ENCODE peak calls at places on chromosomes 13 and 19, in ten cellular contexts. One of them, this sample, is unnamed.

GRCh38 chr13:23433171-23434153 is at the start of gene SACS:
- DNase-seq in stimulated activated naive B cell treated with anti-CD40 and anti-IgM and Interleukin-4, amounts not matched to agents 10 μg/mL and 1 μg/mL and 100 μg/mL, for 72 hours: no peak
- DNase-seq in WTC11: peak; percentile 82
- DNase-seq in fibroblast of mammary gland: peak; percentile 19
- DNase-seq in GM12878: no peak
- DNase-seq in NCI-H2171: no peak
- DNase-seq in osteocyte: peak; percentile 83
- DNase-seq in DMS79 treated with DMSO at 0.1 percent for 48 hours: peak; percentile 21
- DNase-seq in AG09309: no peak
- DNase-seq in stimulated activated CD8-positive, alpha-beta memory T cell treated with anti-CD3 and anti-CD28 coated beads, Interleukin-12 subunit alpha, Interleukin-12 subunit beta, amount 100 ng/mL, for 4 hours: no peak
- DNase-seq in this sample: no peak

GRCh38 chr19:41930926-41931592 is 2.8 kb upstream of the ERFL start:
- DNase-seq in stimulated activated CD8-positive, alpha-beta memory T cell treated with anti-CD3 and anti-CD28 coated beads, Interleukin-12 subunit alpha, Interleukin-12 subunit beta, amount 100 ng/mL, for 4 hours: no peak
- DNase-seq in WTC11: peak; percentile 76
- DNase-seq in fibroblast of mammary gland: no peak
- DNase-seq in stimulated activated naive B cell treated with anti-CD40 and anti-IgM and Interleukin-4, amounts not matched to agents 10 μg/mL and 1 μg/mL and 100 μg/mL, for 72 hours: no peak
- DNase-seq in AG09309: no peak
- DNase-seq in GM12878: no peak
- DNase-seq in osteocyte: no peak
- DNase-seq in DMS79 treated with DMSO at 0.1 percent for 48 hours: peak; percentile 16
- DNase-seq in NCI-H2171: peak; percentile 18
- DNase-seq in this sample: no peak

GRCh38 chr13:41613984-41614581 is 156.7 kb downstream of the RGCC start:
- DNase-seq in NCI-H2171: no peak
- DNase-seq in WTC11: no peak
- DNase-seq in DMS79 treated with DMSO at 0.1 percent for 48 hours: no peak
- DNase-seq in GM12878: no peak
- DNase-seq in osteocyte: no peak
- DNase-seq in stimulated activated CD8-positive, alpha-beta memory T cell treated with anti-CD3 and anti-CD28 coated beads, Interleukin-12 subunit alpha, Interleukin-12 subunit beta, amount 100 ng/mL, for 4 hours: no peak
- DNase-seq in stimulated activated naive B cell treated with anti-CD40 and anti-IgM and Interleukin-4, amounts not matched to agents 10 μg/mL and 1 μg/mL and 100 μg/mL, for 72 hours: no peak
- DNase-seq in AG09309: peak; percentile 90
- DNase-seq in fibroblast of mammary gland: peak; percentile 96
- DNase-seq in this sample: no peak

GRCh38 chr19:8081569-8082550 is 29.3 kb downstream of the CCL25 start:
- DNase-seq in GM12878: no peak
- DNase-seq in DMS79 treated with DMSO at 0.1 percent for 48 hours: no peak
- DNase-seq in NCI-H2171: no peak
- DNase-seq in WTC11: no peak
- DNase-seq in osteocyte: no peak
- DNase-seq in fibroblast of mammary gland: peak; percentile 7
- DNase-seq in stimulated activated naive B cell treated with anti-CD40 and anti-IgM and Interleukin-4, amounts not matched to agents 10 μg/mL and 1 μg/mL and 100 μg/mL, for 72 hours: no peak
- DNase-seq in stimulated activated CD8-positive, alpha-beta memory T cell treated with anti-CD3 and anti-CD28 coated beads, Interleukin-12 subunit alpha, Interleukin-12 subunit beta, amount 100 ng/mL, for 4 hours: no peak
- DNase-seq in AG09309: no peak
- DNase-seq in this sample: no peak

GRCh38 chr13:40681341-40682051 is 15.1 kb upstream of the FOXO1 start:
- DNase-seq in osteocyte: peak; percentile 67
- DNase-seq in fibroblast of mammary gland: no peak
- DNase-seq in GM12878: no peak
- DNase-seq in DMS79 treated with DMSO at 0.1 percent for 48 hours: peak; percentile 10
- DNase-seq in stimulated activated CD8-positive, alpha-beta memory T cell treated with anti-CD3 and anti-CD28 coated beads, Interleukin-12 subunit alpha, Interleukin-12 subunit beta, amount 100 ng/mL, for 4 hours: no peak
- DNase-seq in WTC11: no peak
- DNase-seq in NCI-H2171: no peak
- DNase-seq in stimulated activated naive B cell treated with anti-CD40 and anti-IgM and Interleukin-4, amounts not matched to agents 10 μg/mL and 1 μg/mL and 100 μg/mL, for 72 hours: no peak
- DNase-seq in AG09309: no peak
- DNase-seq in this sample: no peak

GRCh38 chr19:49939721-49940481 is 10.6 kb upstream of the NUP62 start:
- DNase-seq in AG09309: no peak
- DNase-seq in osteocyte: no peak
- DNase-seq in NCI-H2171: no peak
- DNase-seq in stimulated activated naive B cell treated with anti-CD40 and anti-IgM and Interleukin-4, amounts not matched to agents 10 μg/mL and 1 μg/mL and 100 μg/mL, for 72 hours: no peak
- DNase-seq in stimulated activated CD8-positive, alpha-beta memory T cell treated with anti-CD3 and anti-CD28 coated beads, Interleukin-12 subunit alpha, Interleukin-12 subunit beta, amount 100 ng/mL, for 4 hours: no peak
- DNase-seq in WTC11: no peak
- DNase-seq in DMS79 treated with DMSO at 0.1 percent for 48 hours: no peak
- DNase-seq in GM12878: no peak
- DNase-seq in fibroblast of mammary gland: no peak
- DNase-seq in this sample: no peak

GRCh38 chr13:31930901-31931522 is 100.6 kb upstream of the FRY start:
- DNase-seq in GM12878: peak; percentile 70
- DNase-seq in WTC11: no peak
- DNase-seq in fibroblast of mammary gland: no peak
- DNase-seq in stimulated activated CD8-positive, alpha-beta memory T cell treated with anti-CD3 and anti-CD28 coated beads, Interleukin-12 subunit alpha, Interleukin-12 subunit beta, amount 100 ng/mL, for 4 hours: no peak
- DNase-seq in osteocyte: no peak
- DNase-seq in AG09309: no peak
- DNase-seq in stimulated activated naive B cell treated with anti-CD40 and anti-IgM and Interleukin-4, amounts not matched to agents 10 μg/mL and 1 μg/mL and 100 μg/mL, for 72 hours: no peak
- DNase-seq in NCI-H2171: no peak
- DNase-seq in DMS79 treated with DMSO at 0.1 percent for 48 hours: no peak
- DNase-seq in this sample: no peak

GRCh38 chr19:40721936-40722661 is 5.2 kb downstream of the ITPKC start:
- DNase-seq in osteocyte: no peak
- DNase-seq in DMS79 treated with DMSO at 0.1 percent for 48 hours: no peak
- DNase-seq in AG09309: no peak
- DNase-seq in GM12878: no peak
- DNase-seq in stimulated activated naive B cell treated with anti-CD40 and anti-IgM and Interleukin-4, amounts not matched to agents 10 μg/mL and 1 μg/mL and 100 μg/mL, for 72 hours: no peak
- DNase-seq in stimulated activated CD8-positive, alpha-beta memory T cell treated with anti-CD3 and anti-CD28 coated beads, Interleukin-12 subunit alpha, Interleukin-12 subunit beta, amount 100 ng/mL, for 4 hours: no peak
- DNase-seq in NCI-H2171: no peak
- DNase-seq in fibroblast of mammary gland: peak; percentile 74
- DNase-seq in WTC11: no peak
- DNase-seq in this sample: no peak

GRCh38 chr13:84200971-84201370 is 318.7 kb upstream of the SLITRK1 start:
- DNase-seq in stimulated activated CD8-positive, alpha-beta memory T cell treated with anti-CD3 and anti-CD28 coated beads, Interleukin-12 subunit alpha, Interleukin-12 subunit beta, amount 100 ng/mL, for 4 hours: no peak
- DNase-seq in fibroblast of mammary gland: no peak
- DNase-seq in DMS79 treated with DMSO at 0.1 percent for 48 hours: no peak
- DNase-seq in AG09309: no peak
- DNase-seq in GM12878: no peak
- DNase-seq in WTC11: no peak
- DNase-seq in osteocyte: no peak
- DNase-seq in stimulated activated naive B cell treated with anti-CD40 and anti-IgM and Interleukin-4, amounts not matched to agents 10 μg/mL and 1 μg/mL and 100 μg/mL, for 72 hours: no peak
- DNase-seq in NCI-H2171: no peak
- DNase-seq in this sample: no peak

GRCh38 chr19:41987141-41987860 is 6.7 kb downstream of the ATP1A3 start:
- DNase-seq in NCI-H2171: no peak
- DNase-seq in GM12878: no peak
- DNase-seq in osteocyte: no peak
- DNase-seq in fibroblast of mammary gland: no peak
- DNase-seq in stimulated activated CD8-positive, alpha-beta memory T cell treated with anti-CD3 and anti-CD28 coated beads, Interleukin-12 subunit alpha, Interleukin-12 subunit beta, amount 100 ng/mL, for 4 hours: no peak
- DNase-seq in DMS79 treated with DMSO at 0.1 percent for 48 hours: no peak
- DNase-seq in WTC11: no peak
- DNase-seq in stimulated activated naive B cell treated with anti-CD40 and anti-IgM and Interleukin-4, amounts not matched to agents 10 μg/mL and 1 μg/mL and 100 μg/mL, for 72 hours: no peak
- DNase-seq in AG09309: no peak
- DNase-seq in this sample: no peak

GRCh38 chr19:37778613-37779138 is 710 bp downstream of the ZNF573 start:
- DNase-seq in GM12878: no peak
- DNase-seq in stimulated activated CD8-positive, alpha-beta memory T cell treated with anti-CD3 and anti-CD28 coated beads, Interleukin-12 subunit alpha, Interleukin-12 subunit beta, amount 100 ng/mL, for 4 hours: no peak
- DNase-seq in osteocyte: no peak
- DNase-seq in fibroblast of mammary gland: peak; percentile 17
- DNase-seq in stimulated activated naive B cell treated with anti-CD40 and anti-IgM and Interleukin-4, amounts not matched to agents 10 μg/mL and 1 μg/mL and 100 μg/mL, for 72 hours: no peak
- DNase-seq in AG09309: no peak
- DNase-seq in DMS79 treated with DMSO at 0.1 percent for 48 hours: peak; percentile 55
- DNase-seq in WTC11: no peak
- DNase-seq in NCI-H2171: no peak
- DNase-seq in this sample: no peak

GRCh38 chr19:3580156-3580955 is 4.9 kb upstream of the GIPC3 start:
- DNase-seq in osteocyte: no peak
- DNase-seq in WTC11: no peak
- DNase-seq in DMS79 treated with DMSO at 0.1 percent for 48 hours: no peak
- DNase-seq in fibroblast of mammary gland: peak; percentile 98
- DNase-seq in AG09309: peak; percentile 78
- DNase-seq in GM12878: no peak
- DNase-seq in stimulated activated CD8-positive, alpha-beta memory T cell treated with anti-CD3 and anti-CD28 coated beads, Interleukin-12 subunit alpha, Interleukin-12 subunit beta, amount 100 ng/mL, for 4 hours: no peak
- DNase-seq in NCI-H2171: no peak
- DNase-seq in stimulated activated naive B cell treated with anti-CD40 and anti-IgM and Interleukin-4, amounts not matched to agents 10 μg/mL and 1 μg/mL and 100 μg/mL, for 72 hours: no peak
- DNase-seq in this sample: no peak

This sample was measured in natural killer cell.